ENCODE peak calls at places on chromosomes 3 and 15, in seven cellular contexts. R, A, N, K, I, Y and C are unnamed samples.

GRCh38 chr3:47930979-47931378 is 85.2 kb downstream of the MAP4 start:
- DNase-seq in R (no peak), A (no peak), N (no peak), K (no peak), I (no peak), Y (no peak), C (no peak)

GRCh38 chr15:89502867-89503595 is 6.6 kb upstream of the RHCG start:
- DNase-seq in R (no peak), A (no peak), N (peak), K (no peak), I (no peak), Y (no peak), C (no peak)

GRCh38 chr15:48796930-48797329 is 13.9 kb downstream of the CEP152 start:
- DNase-seq in R (no peak), A (no peak), N (no peak), K (no peak), I (no peak), Y (no peak), C (peak)

GRCh38 chr3:115823083-115823482 is 199.8 kb downstream of the GAP43 start:
- DNase-seq in R (no peak), A (no peak), N (no peak), K (no peak), I (no peak), Y (no peak), C (no peak)

GRCh38 chr3:28348286-28348636 is 260 bp upstream of the ZCWPW2 start:
- DNase-seq in R (no peak), A (peak), N (no peak), K (no peak), I (no peak), Y (no peak), C (peak)

GRCh38 chr15:40787344-40787841 is 17.6 kb downstream of the C15orf62 start:
- DNase-seq in R (peak), A (no peak), N (peak), K (no peak), I (no peak), Y (peak), C (peak)

GRCh38 chr3:195583831-195584542 is at the start of gene APOD:
- DNase-seq in R (no peak), A (no peak), N (no peak), K (no peak), I (peak), Y (peak), C (peak)

GRCh38 chr3:182490601-182491485 is 302.5 kb upstream of the ATP11B start:
- DNase-seq in R (no peak), A (no peak), N (peak), K (peak), I (no peak), Y (no peak), C (no peak)

GRCh38 chr15:52528465-52529288 is at the start of gene MYO5A:
- DNase-seq in R (peak), A (peak), N (peak), K (peak), I (peak), Y (peak), C (no peak)

GRCh38 chr3:16350041-16350952 is 85.3 kb downstream of the OXNAD1 start:
- DNase-seq in R (no peak), A (no peak), N (no peak), K (no peak), I (no peak), Y (no peak), C (no peak)

GRCh38 chr3:168812234-168812633 is 716.5 kb upstream of the GOLIM4 start:
- DNase-seq in R (no peak), A (no peak), N (no peak), K (no peak), I (no peak), Y (no peak), C (no peak)